ENCODE peak calls at places on chromosomes 6 and 20, in seven cellular contexts. G, A, R, K, H, C and L are unnamed samples.

GRCh38 chr6:161674930-161675523 is 401.2 kb upstream of the AGPAT4 start:
- DNase-seq in G (no peak), A (no peak), R (no peak), K (no peak), H (no peak), C (no peak), L (no peak)

GRCh38 chr6:38634518-38634917 is 5.2 kb downstream of the BTBD9 start:
- DNase-seq in G (no peak), A (no peak), R (no peak), K (no peak), H (no peak), C (no peak), L (no peak)

GRCh38 chr6:56808871-56809359 is 146.0 kb upstream of the BEND6 start:
- DNase-seq in G (peak), A (no peak), R (peak), K (no peak), H (no peak), C (no peak), L (no peak)

GRCh38 chr6:378090-378957 is 13.2 kb upstream of the IRF4 start:
- DNase-seq in G (no peak), A (no peak), R (no peak), K (no peak), H (no peak), C (no peak), L (no peak)

GRCh38 chr6:110255356-110255755 is 75.1 kb downstream of the CDC40 start:
- DNase-seq in G (peak), A (peak), R (peak), K (no peak), H (no peak), C (no peak), L (no peak)

GRCh38 chr6:62445521-62445920 is 159.5 kb upstream of the KHDRBS2 start:
- DNase-seq in G (no peak), A (no peak), R (no peak), K (no peak), H (no peak), C (no peak), L (no peak)

GRCh38 chr6:22381810-22382512 is 85.1 kb upstream of the PRL start:
- DNase-seq in G (no peak), A (no peak), R (no peak), K (no peak), H (no peak), C (no peak), L (no peak)

GRCh38 chr6:14728396-14729024 is 517.4 kb upstream of the JARID2 start:
- DNase-seq in G (no peak), A (no peak), R (no peak), K (peak), H (no peak), C (peak), L (no peak)

GRCh38 chr6:43570876-43571441 is 4.9 kb downstream of the XPO5 start:
- DNase-seq in G (peak), A (no peak), R (no peak), K (no peak), H (no peak), C (no peak), L (peak)

GRCh38 chr20:35116258-35116657 is 23.7 kb upstream of the TRPC4AP start:
- DNase-seq in G (no peak), A (no peak), R (no peak), K (no peak), H (no peak), C (no peak), L (no peak)

GRCh38 chr6:128367437-128367836 is 153.0 kb downstream of the PTPRK start:
- DNase-seq in G (no peak), A (no peak), R (no peak), K (no peak), H (no peak), C (no peak), L (no peak)

GRCh38 chr6:42046491-42047219 is 3.7 kb upstream of the TAF8 start:
- DNase-seq in G (no peak), A (no peak), R (peak), K (no peak), H (no peak), C (no peak), L (no peak)

GRCh38 chr6:159679091-159680077 is 13.7 kb downstream of the SOD2 start:
- DNase-seq in G (no peak), A (no peak), R (peak), K (no peak), H (no peak), C (no peak), L (no peak)

GRCh38 chr20:41619360-41620115 is 1.4 kb upstream of the CHD6 start:
- DNase-seq in G (no peak), A (no peak), R (peak), K (no peak), H (no peak), C (no peak), L (no peak)

GRCh38 chr6:147106759-147107401 is 97.3 kb upstream of the STXBP5 start:
- DNase-seq in G (no peak), A (no peak), R (peak), K (no peak), H (no peak), C (no peak), L (no peak)

GRCh38 chr20:17571967-17572638 is 2.2 kb downstream of the DSTN start:
- DNase-seq in G (no peak), A (no peak), R (no peak), K (no peak), H (no peak), C (no peak), L (no peak)

GRCh38 chr6:165010556-165011535 is 298.6 kb downstream of the C6orf118 start:
- DNase-seq in G (peak), A (no peak), R (peak), K (no peak), H (no peak), C (no peak), L (no peak)

GRCh38 chr20:32727663-32728062 is 15.6 kb downstream of the COMMD7 start:
- DNase-seq in G (no peak), A (peak), R (peak), K (no peak), H (no peak), C (no peak), L (no peak)

GRCh38 chr20:35729836-35730582 is 12.1 kb downstream of the RBM39 start:
- DNase-seq in G (no peak), A (no peak), R (no peak), K (no peak), H (no peak), C (no peak), L (no peak)

GRCh38 chr20:4912380-4913142 is 88.7 kb downstream of the SLC23A2 start:
- DNase-seq in G (no peak), A (no peak), R (no peak), K (no peak), H (no peak), C (no peak), L (no peak)

GRCh38 chr6:71351190-71351589 is 62.6 kb downstream of the OGFRL1 start:
- DNase-seq in G (no peak), A (no peak), R (no peak), K (no peak), H (no peak), C (no peak), L (no peak)

GRCh38 chr20:1108437-1108920 is 9.9 kb upstream of the PSMF1 start:
- DNase-seq in G (peak), A (no peak), R (peak), K (peak), H (peak), C (peak), L (no peak)

GRCh38 chr6:32852844-32853540 is 512 bp downstream of the TAP1 start:
- DNase-seq in G (no peak), A (no peak), R (peak), K (peak), H (peak), C (peak), L (no peak)

GRCh38 chr20:6519556-6519955 is 247.9 kb upstream of the BMP2 start:
- DNase-seq in G (no peak), A (peak), R (peak), K (no peak), H (no peak), C (no peak), L (no peak)

GRCh38 chr6:159090530-159091306 is 45.9 kb upstream of the TAGAP start:
- DNase-seq in G (no peak), A (no peak), R (no peak), K (no peak), H (peak), C (peak), L (no peak)

GRCh38 chr6:42372699-42373098 is 79.0 kb downstream of the TRERF1 start:
- DNase-seq in G (no peak), A (no peak), R (no peak), K (no peak), H (no peak), C (no peak), L (no peak)

GRCh38 chr6:44594471-44594870 is 207.0 kb downstream of the CDC5L start:
- DNase-seq in G (no peak), A (no peak), R (no peak), K (no peak), H (no peak), C (no peak), L (no peak)

GRCh38 chr6:16354692-16355091 is 116.3 kb downstream of the GMPR start:
- DNase-seq in G (no peak), A (no peak), R (no peak), K (no peak), H (no peak), C (no peak), L (no peak)

GRCh38 chr20:17856024-17856564 is 112.5 kb downstream of the SNX5 start:
- DNase-seq in G (no peak), A (no peak), R (no peak), K (peak), H (peak), C (no peak), L (no peak)

GRCh38 chr6:2529217-2529719 is 221.5 kb downstream of the MYLK4 start:
- DNase-seq in G (no peak), A (no peak), R (no peak), K (no peak), H (no peak), C (no peak), L (no peak)

GRCh38 chr6:85482206-85483040 is 32.5 kb downstream of the NT5E start:
- DNase-seq in G (no peak), A (no peak), R (no peak), K (no peak), H (no peak), C (no peak), L (no peak)

GRCh38 chr6:13614126-13614925 is 809 bp upstream of the NOL7 start:
- DNase-seq in G (peak), A (no peak), R (no peak), K (peak), H (peak), C (no peak), L (no peak)

GRCh38 chr6:152356659-152357058 is 280.5 kb downstream of the SYNE1 start:
- DNase-seq in G (peak), A (peak), R (peak), K (no peak), H (no peak), C (no peak), L (peak)

GRCh38 chr6:42211726-42212125 is 5.9 kb downstream of the MRPS10 start:
- DNase-seq in G (no peak), A (no peak), R (no peak), K (no peak), H (no peak), C (no peak), L (peak)

GRCh38 chr6:8131265-8131897 is 29.0 kb upstream of the EEF1E1 start:
- DNase-seq in G (peak), A (peak), R (peak), K (no peak), H (peak), C (peak), L (peak)

DNA sequence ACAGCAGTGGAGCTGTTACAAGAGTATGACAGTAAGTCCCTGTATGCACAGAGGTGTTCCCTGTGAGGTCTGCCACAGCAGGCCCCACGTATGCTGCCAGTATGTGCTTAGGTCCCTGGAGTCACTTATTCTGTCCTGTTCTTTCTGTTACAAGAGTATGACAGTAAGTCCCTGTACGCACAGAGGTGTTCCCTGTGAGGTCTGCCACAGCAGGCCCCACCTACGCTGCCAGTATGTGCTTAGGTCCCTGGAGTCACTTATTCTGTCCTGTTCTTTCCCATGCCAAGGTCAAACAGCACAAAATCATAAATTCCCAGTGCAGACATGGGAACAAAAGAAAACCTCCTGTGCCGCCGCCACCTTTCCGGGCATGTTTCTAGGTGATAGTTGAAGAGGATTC is 192.2 kb downstream of the SASH1 start:
- DNase-seq in G (no peak), A (no peak), R (no peak), K (no peak), H (no peak), C (no peak), L (no peak)
- H3K4me3 ChIP-seq in G (no peak), A (no peak), R (no peak), K (no peak), H (no peak), C (no peak), L (no peak)

DNA sequence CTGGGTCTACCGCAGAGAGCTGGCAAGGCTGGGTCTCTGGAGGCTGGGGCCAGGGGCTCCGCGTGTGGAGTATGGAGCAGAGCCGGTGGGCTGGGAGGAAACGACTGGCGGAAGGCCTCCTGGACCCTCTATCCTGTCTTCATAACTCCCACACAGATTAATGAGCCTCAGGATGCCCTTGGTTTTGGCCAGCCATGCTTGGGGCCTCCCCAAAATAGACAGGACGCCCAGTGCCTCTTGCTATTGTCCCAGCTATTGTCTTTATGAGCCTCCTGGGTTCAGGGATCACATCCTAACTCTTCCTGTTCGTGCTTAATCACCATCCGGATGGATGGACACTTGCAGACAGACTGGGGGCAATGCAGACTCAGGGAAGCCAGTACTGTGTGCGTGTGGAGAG is 306.4 kb downstream of the DHX35 start:
- DNase-seq in G (no peak), A (no peak), R (no peak), K (no peak), H (no peak), C (no peak), L (no peak)
- TF ChIP-seq CTCF in G (no peak), A (no peak), R (no peak), K (no peak), H (no peak), C (no peak), L (no peak)

GRCh38 chr6:132490478-132491204 is 22.3 kb downstream of the STX7 start:
- DNase-seq in G (no peak), A (peak), R (no peak), K (no peak), H (no peak), C (no peak), L (no peak)
- H3K4me3 ChIP-seq in G (no peak), A (no peak), R (no peak), K (peak), H (no peak), C (no peak), L (no peak)

GRCh38 chr6:141682391-141682790 is 450.3 kb upstream of the GJE1 start:
- DNase-seq in G (no peak), A (no peak), R (no peak), K (no peak), H (no peak), C (no peak), L (no peak)

GRCh38 chr6:141675957-141676356 is 456.8 kb upstream of the GJE1 start:
- DNase-seq in G (no peak), A (no peak), R (peak), K (no peak), H (no peak), C (no peak), L (no peak)

GRCh38 chr6:141677598-141678211 is 455.0 kb upstream of the GJE1 start:
- DNase-seq in G (peak), A (no peak), R (peak), K (no peak), H (no peak), C (no peak), L (peak)
- TF ChIP-seq CTCF in G (peak), A (peak), R (peak), K (peak), H (no peak), C (peak), L (peak)

DNA sequence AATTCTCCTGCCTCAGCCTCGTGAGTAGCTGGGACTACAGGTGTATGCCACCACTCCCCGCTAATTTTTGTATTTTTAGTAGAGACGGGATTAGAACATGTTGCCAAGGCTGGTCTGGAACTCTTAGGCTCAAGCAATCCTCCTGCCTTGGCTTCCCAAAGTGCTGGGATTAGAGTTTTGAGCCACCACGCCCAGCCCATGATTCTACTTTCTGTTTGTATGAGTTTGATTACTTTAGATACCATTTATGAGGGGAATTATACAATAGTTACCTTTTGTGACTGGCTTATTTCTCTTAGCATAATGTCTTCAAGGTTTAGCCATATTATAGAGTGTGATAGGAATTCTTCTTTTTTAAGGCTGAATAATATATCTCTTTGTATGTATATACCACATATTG is 555.4 kb upstream of the FLRT3 start:
- DNase-seq in G (no peak), A (no peak), R (no peak), K (no peak), H (no peak), C (no peak), L (no peak)
- H3K4me3 ChIP-seq in G (no peak), A (no peak), R (no peak), K (no peak), H (no peak), C (no peak), L (no peak)

DNA sequence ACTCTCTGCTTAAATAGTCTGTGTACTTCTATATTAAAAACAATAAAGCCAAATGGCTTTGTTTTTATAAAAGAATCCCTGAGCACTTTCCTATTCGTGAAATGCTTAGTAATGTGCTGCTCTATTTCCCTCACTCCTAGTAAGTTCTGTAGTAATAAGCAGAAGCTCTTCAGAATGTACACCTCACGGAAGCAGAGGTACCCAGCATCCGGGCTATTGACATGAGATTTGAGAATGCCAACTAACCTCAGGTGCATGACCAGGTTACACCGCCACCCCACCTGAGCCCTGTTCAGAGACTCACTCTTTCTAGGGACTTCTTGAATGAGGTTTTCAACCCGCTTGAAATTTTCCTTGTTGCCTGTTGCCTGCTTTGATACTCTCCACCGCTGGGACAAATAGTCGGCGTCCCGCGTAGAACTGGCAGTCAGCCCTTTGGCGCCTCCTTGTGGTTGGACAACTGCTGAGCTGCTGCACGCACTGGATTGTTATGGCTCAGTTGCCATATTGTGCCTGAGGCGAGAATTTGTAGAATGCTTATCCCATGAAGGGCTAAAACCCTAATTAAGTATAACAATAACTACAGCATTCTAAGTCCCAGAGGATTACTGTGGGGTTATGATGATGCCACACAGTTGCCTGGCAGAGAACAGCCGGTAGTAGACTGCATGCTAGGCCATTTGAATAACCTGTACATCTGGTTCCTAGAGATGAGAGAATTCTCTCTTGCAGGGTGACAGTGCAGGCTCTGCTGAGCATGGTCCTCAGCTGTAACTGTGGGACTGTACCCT is 95.4 kb downstream of the KHDC1L start:
- DNase-seq in G (peak), A (peak), R (peak), K (peak), H (peak), C (peak), L (peak)
- TF ChIP-seq CTCF in G (peak), A (peak), R (peak), K (peak), H (peak), C (peak), L (peak)

GRCh38 chr6:53492860-53493634 is 51.9 kb downstream of the GCLC start:
- DNase-seq in G (peak), A (peak), R (peak), K (no peak), H (no peak), C (no peak), L (no peak)

GRCh38 chr6:53494076-53494475 is 50.8 kb downstream of the GCLC start:
- DNase-seq in G (no peak), A (no peak), R (no peak), K (no peak), H (no peak), C (no peak), L (no peak)

GRCh38 chr6:53496100-53496499 is 48.8 kb downstream of the GCLC start:
- DNase-seq in G (no peak), A (no peak), R (no peak), K (no peak), H (no peak), C (no peak), L (no peak)

GRCh38 chr6:53495496-53495895 is 49.4 kb downstream of the GCLC start:
- DNase-seq in G (no peak), A (no peak), R (no peak), K (no peak), H (no peak), C (no peak), L (no peak)

GRCh38 chr6:53493635-53494025 is 51.3 kb downstream of the GCLC start:
- DNase-seq in G (no peak), A (no peak), R (peak), K (no peak), H (no peak), C (no peak), L (no peak)
- H3K4me3 ChIP-seq in G (no peak), A (no peak), R (no peak), K (peak), H (peak), C (no peak), L (no peak)